ENCODE peak calls at places on chromosomes 4 and X, in five cellular contexts. E is K562, N is HepG2, X is GM12878, P is H1. J is an unnamed sample. For H3K79me2, the result is how much of the 10 kb centered on the place peaks cover.

GRCh38 chrX:34300871-34301270 is 168.8 kb upstream of the FAM47A start:
- DNase-seq in X (no peak), N (peak), E (peak), P (no peak), J (peak)

GRCh38 chr4:128811571-128812359 is 2.3 kb downstream of the JADE1 start:
- DNase-seq in N (peak), E (peak), X (no peak), P (peak), J (peak)

GRCh38 chrX:140439455-140439854 is 65.4 kb downstream of the SOX3 start:
- DNase-seq in P (peak), E (no peak), X (no peak), N (peak), J (peak)

GRCh38 chrX:20593836-20594235 is 327.1 kb upstream of the RPS6KA3 start:
- DNase-seq in P (no peak), X (no peak), N (no peak), E (no peak), J (no peak)

GRCh38 chrX:40207626-40208025 is 109.9 kb upstream of the BCOR start:
- DNase-seq in X (no peak), N (no peak), E (peak), P (no peak), J (no peak)

GRCh38 chr4:168645933-168646768 is 149.3 kb downstream of the PALLD start:
- DNase-seq in X (no peak), N (no peak), P (no peak), E (no peak), J (peak)

GRCh38 chr4:88054229-88054628 is 46.8 kb downstream of the PKD2 start:
- DNase-seq in X (no peak), N (no peak), E (no peak), P (no peak), J (no peak)

GRCh38 chr4:187477224-187477623 is 518.3 kb upstream of the ZFP42 start:
- DNase-seq in E (no peak), N (no peak), X (no peak), P (no peak), J (no peak)

GRCh38 chrX:99383786-99384185 is 1026.3 kb downstream of the PCDH19 start:
- DNase-seq in N (no peak), X (no peak), P (no peak), E (no peak), J (no peak)

GRCh38 chr4:6612961-6613675 is 27.4 kb upstream of the MRFAP1 start:
- DNase-seq in N (no peak), X (no peak), E (peak), P (no peak), J (no peak)

GRCh38 chr4:156261230-156261629 is 307.6 kb upstream of the CTSO start:
- DNase-seq in X (no peak), P (no peak), E (no peak), N (no peak), J (no peak)

GRCh38 chrX:115898382-115899001 is 272.1 kb upstream of the AGTR2 start:
- DNase-seq in N (peak), E (peak), P (peak), X (no peak), J (peak)

GRCh38 chr4:126750723-126751122 is 882.0 kb upstream of the INTU start:
- DNase-seq in E (no peak), P (no peak), X (no peak), N (no peak), J (no peak)

GRCh38 chr4:121726642-121727268 is 30.0 kb upstream of the ANXA5 start:
- DNase-seq in N (peak), P (no peak), E (peak), X (peak), J (peak)

GRCh38 chr4:121758896-121759568 is 5.9 kb downstream of the SMIM43 start:
- DNase-seq in X (no peak), E (no peak), N (no peak), P (no peak), J (no peak)

GRCh38 chrX:39726810-39727209 is 370.9 kb downstream of the BCOR start:
- DNase-seq in N (no peak), P (no peak), X (no peak), E (no peak), J (peak)

GRCh38 chr4:30716158-30716557 is 4.0 kb upstream of the PCDH7 start:
- DNase-seq in E (no peak), N (peak), X (no peak), P (no peak), J (peak)

GRCh38 chr4:165621983-165622382 is 243.2 kb downstream of the CPE start:
- DNase-seq in E (no peak), N (no peak), X (no peak), P (no peak), J (no peak)

GRCh38 chrX:102959471-102959870 is 22.4 kb downstream of the RAB40AL start:
- DNase-seq in E (no peak), P (no peak), N (no peak), X (no peak), J (no peak)

GRCh38 chrX:48798318-48798717 is 3.5 kb upstream of the HDAC6 start:
- DNase-seq in P (no peak), N (no peak), X (no peak), E (no peak), J (no peak)

GRCh38 chrX:155188786-155189185 is 27.5 kb upstream of the VBP1 start:
- DNase-seq in N (no peak), X (no peak), E (no peak), P (no peak), J (no peak)

GRCh38 chr4:183906736-183907651 is 1.9 kb downstream of the STOX2 start:
- DNase-seq in X (no peak), E (no peak), N (no peak), P (peak), J (peak)

GRCh38 chr4:101367201-101367600 is 19.9 kb upstream of the PPP3CA start:
- DNase-seq in N (no peak), P (no peak), X (no peak), E (no peak), J (no peak)

GRCh38 chr4:67104145-67104544 is 441.2 kb downstream of the CENPC start:
- DNase-seq in P (no peak), X (no peak), E (no peak), N (no peak), J (no peak)
- TF ChIP-seq CHD2 in P (no peak), X (no peak), E (no peak), N (no peak), J (no peak)

GRCh38 chr4:176230827-176231226 is 35.4 kb upstream of the SPATA4 start:
- DNase-seq in P (no peak), X (no peak), N (no peak), E (no peak), J (no peak)
- H3K79me2 ChIP-seq in P (under half), X (under half), N (under half), E (under half), J (under half)

DNA sequence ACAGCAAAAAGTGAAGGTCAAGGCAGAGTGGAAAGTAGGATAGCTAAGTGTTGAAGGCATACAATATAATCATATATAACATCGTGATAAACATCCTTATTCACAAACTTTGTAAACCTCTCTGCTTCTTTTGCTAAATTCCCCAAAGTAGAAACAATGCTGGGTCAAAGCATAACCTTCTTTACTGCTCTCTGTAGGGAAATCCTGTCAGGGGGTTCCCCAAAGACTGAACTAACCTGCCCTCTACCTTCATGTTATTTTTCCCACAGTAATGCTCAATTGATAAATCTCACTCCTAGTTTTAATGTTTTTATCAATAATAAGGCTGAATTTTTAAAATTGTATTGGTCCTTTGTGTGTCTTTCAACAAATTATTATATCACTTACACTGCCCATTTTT is 55.7 kb downstream of the DCHS2 start:
- DNase-seq in P (no peak), E (no peak), N (no peak), X (no peak), J (no peak)
- TF ChIP-seq CHD2 in P (no peak), E (no peak), N (no peak), X (no peak), J (no peak)

GRCh38 chrX:10021461-10022272 is 54.5 kb downstream of the CLDN34 start:
- DNase-seq in X (no peak), N (no peak), E (no peak), P (no peak), J (no peak)
- H3K79me2 ChIP-seq in X (under half), N (under half), E (under half), P (half or more), J (half or more)

GRCh38 chr4:40193578-40193977 is 3.3 kb upstream of the RHOH start:
- DNase-seq in X (no peak), N (no peak), E (no peak), P (no peak), J (no peak)
- TF ChIP-seq CHD2 in X (peak), N (no peak), E (no peak), P (no peak), J (no peak)

DNA sequence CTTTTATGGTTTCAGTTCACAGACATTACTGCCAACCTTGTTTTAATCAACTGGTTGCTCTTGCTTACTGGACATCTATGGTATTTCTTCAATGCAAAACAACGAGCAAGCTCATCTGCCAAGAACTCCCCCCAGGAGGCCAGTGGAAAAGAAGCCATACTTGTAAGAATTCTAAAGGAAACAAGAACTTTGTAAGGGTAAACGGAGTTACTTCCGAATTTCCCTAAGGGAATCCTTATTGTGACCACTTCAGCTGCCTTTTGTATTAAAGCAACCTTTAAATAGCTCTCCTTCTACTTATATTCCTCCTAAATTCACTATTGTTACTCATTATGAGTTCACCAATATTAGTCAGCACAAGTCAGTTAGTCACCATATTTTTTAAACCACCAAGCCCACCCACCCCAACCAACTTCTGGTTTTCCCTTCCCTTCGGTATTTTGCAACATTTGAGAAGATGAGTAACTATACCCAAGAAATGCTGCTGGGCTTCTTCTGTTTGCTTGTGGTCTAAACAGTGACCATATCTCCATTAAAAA is 602.8 kb upstream of the DIPK2B start:
- DNase-seq in E (no peak), X (no peak), P (no peak), N (no peak), J (no peak)
- H3K79me2 ChIP-seq in E (under half), X (under half), P (half or more), N (under half), J (half or more)

DNA sequence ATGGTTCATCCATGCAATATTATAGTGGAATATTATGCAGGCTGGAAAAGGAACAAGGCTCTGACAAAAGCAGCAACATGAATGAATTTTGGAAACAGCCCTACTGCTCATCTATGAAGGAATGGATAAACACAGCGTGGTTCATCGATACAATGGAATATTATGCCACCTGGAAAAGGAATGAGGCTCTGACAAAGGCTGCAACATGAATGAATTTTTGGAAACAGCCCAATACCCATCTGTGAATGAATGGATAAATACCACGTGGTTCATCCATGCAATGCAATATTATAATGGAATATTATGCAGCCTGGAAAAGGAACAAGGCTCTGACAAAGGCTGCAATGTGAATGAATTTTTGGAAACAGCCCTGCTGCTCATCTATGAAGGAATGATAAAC is 160.4 kb downstream of the CRLF2 start:
- DNase-seq in N (no peak), P (no peak), X (no peak), E (no peak), J (no peak)
- TF ChIP-seq CHD2 in N (no peak), P (no peak), X (no peak), E (no peak), J (no peak)

GRCh38 chrX:129786210-129786651 is 6.5 kb downstream of the SASH3 start:
- DNase-seq in N (no peak), X (peak), E (peak), P (no peak), J (no peak)
- H3K79me2 ChIP-seq in N (under half), X (half or more), E (under half), P (under half), J (under half)

GRCh38 chr4:627751-628150 is 2.4 kb downstream of the PDE6B start:
- DNase-seq in E (no peak), N (no peak), X (no peak), P (no peak), J (no peak)
- TF ChIP-seq CHD2 in E (no peak), N (no peak), X (no peak), P (no peak), J (no peak)

DNA sequence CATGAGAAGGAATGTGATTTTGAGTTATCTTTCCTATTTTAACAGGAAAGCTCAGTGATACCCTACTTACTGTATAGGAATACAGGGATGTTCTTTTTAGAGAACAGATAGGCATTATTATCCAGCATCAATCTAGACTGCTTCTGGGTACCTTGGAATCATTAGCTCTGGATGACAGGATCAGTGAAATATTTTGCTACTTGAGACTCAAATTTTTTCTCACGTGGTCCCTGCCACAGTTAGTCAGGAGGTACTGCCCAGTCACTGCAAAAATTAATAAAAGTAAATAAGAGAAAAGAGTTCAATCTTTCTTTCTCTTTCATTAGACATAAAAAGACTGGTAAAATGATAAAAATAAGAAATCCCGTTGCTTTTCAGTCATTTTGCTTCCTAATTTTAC is 5.5 kb downstream of the ZNF827 start:
- DNase-seq in P (no peak), X (no peak), E (no peak), N (no peak), J (no peak)
- H3K79me2 ChIP-seq in P (half or more), X (half or more), E (under half), N (under half), J (half or more)